ENCODE peak calls at places on chromosomes 11 and 22, in six cellular contexts. X is aorta; P is CD8-positive, alpha-beta memory T cell; H is upper lobe of right lung; D is GM23248; E is astrocyte. V is an unnamed sample.

GRCh38 chr11:78731008-78731407 is 156.3 kb upstream of the NARS2 start:
- DNase-seq in D (no peak), E (no peak), P (no peak), X (no peak), H (no peak), V (peak; percentile 36)

GRCh38 chr11:66277475-66278391 is at the start of gene CNIH2:
- DNase-seq in X (no peak), D (peak; percentile 62), P (peak; percentile 54), E (no peak), H (no peak), V (no peak)

GRCh38 chr11:43632171-43632570 is 48.4 kb upstream of the HSD17B12 start:
- DNase-seq in X (no peak), H (no peak), E (peak; percentile 1), D (peak; percentile 55), P (no peak), V (no peak)

GRCh38 chr11:57476223-57476882 is 16.0 kb downstream of the RTN4RL2 start:
- DNase-seq in D (no peak), E (no peak), P (peak; percentile 12), H (peak; percentile 83), X (peak; percentile 69), V (no peak)

GRCh38 chr11:118397448-118397847 is 4.0 kb upstream of the ATP5MG start:
- DNase-seq in P (no peak), X (no peak), D (no peak), H (no peak), E (no peak), V (no peak)

GRCh38 chr11:68838572-68838964 is 3.1 kb downstream of the CPT1A start:
- DNase-seq in E (no peak), D (peak; percentile 54), X (peak; percentile 68), P (no peak), H (no peak), V (no peak)

GRCh38 chr22:24005201-24005600 is at the start of gene GSTT4:
- DNase-seq in P (no peak), E (no peak), X (peak; percentile 65), D (no peak), H (no peak), V (no peak)

GRCh38 chr11:28011813-28012212 is 96.1 kb downstream of the KIF18A start:
- DNase-seq in D (no peak), X (no peak), E (no peak), P (no peak), H (no peak), V (no peak)

GRCh38 chr22:46105494-46106278 is 44.6 kb upstream of the PPARA start:
- DNase-seq in H (no peak), P (no peak), X (no peak), E (peak; percentile 93), D (peak; percentile 85), V (peak; percentile 93)

GRCh38 chr11:44939673-44940072 is 11.0 kb downstream of the TP53I11 start:
- DNase-seq in D (peak; percentile 51), P (no peak), H (no peak), E (no peak), X (no peak), V (no peak)

GRCh38 chr22:17888855-17889254 is 114.6 kb upstream of the BID start:
- DNase-seq in H (no peak), E (peak; percentile 14), P (no peak), D (no peak), X (no peak), V (no peak)

GRCh38 chr11:103070142-103070541 is 21.8 kb downstream of the DCUN1D5 start:
- DNase-seq in P (no peak), H (no peak), X (no peak), D (no peak), E (no peak), V (no peak)

GRCh38 chr22:19666663-19667593 is 47.4 kb upstream of the SEPTIN5 start:
- DNase-seq in D (peak; percentile 18), X (no peak), P (no peak), H (no peak), E (peak; percentile 89), V (peak; percentile 12)

GRCh38 chr11:72821221-72821919 is 7.2 kb downstream of the ATG16L2 start:
- DNase-seq in H (peak; percentile 72), P (no peak), E (no peak), X (no peak), D (no peak), V (no peak)

GRCh38 chr11:69317401-69318092 is 23.6 kb downstream of the MYEOV start:
- DNase-seq in X (no peak), D (peak; percentile 69), E (peak; percentile 56), H (no peak), P (no peak), V (peak; percentile 23)

GRCh38 chr11:134069426-134069921 is 602 bp downstream of the JAM3 start:
- DNase-seq in X (no peak), D (peak; percentile 79), P (no peak), E (no peak), H (no peak), V (no peak)

GRCh38 chr11:62458212-62459002 is 39.6 kb downstream of the SCGB1A1 start:
- DNase-seq in D (peak; percentile 36), E (no peak), H (no peak), X (no peak), P (no peak), V (no peak)

GRCh38 chr22:45225732-45226560 is 14.7 kb downstream of the KIAA0930 start:
- DNase-seq in E (no peak), X (peak; percentile 74), D (peak; percentile 72), P (no peak), H (peak; percentile 83), V (no peak)

GRCh38 chr11:19072464-19072863 is 11.9 kb upstream of the MRGPRX2 start:
- DNase-seq in H (no peak), E (no peak), P (no peak), X (no peak), D (no peak), V (no peak)

GRCh38 chr11:19073454-19074415 is 13.2 kb upstream of the MRGPRX2 start:
- DNase-seq in X (no peak), D (no peak), E (no peak), H (no peak), P (no peak), V (no peak)

GRCh38 chr11:19076744-19077589 is 16.4 kb upstream of the MRGPRX2 start:
- DNase-seq in E (no peak), P (peak; percentile 46), D (peak; percentile 57), H (peak; percentile 71), X (no peak), V (peak; percentile 30)

GRCh38 chr11:19077965-19078364 is 17.4 kb upstream of the MRGPRX2 start:
- DNase-seq in E (no peak), X (no peak), P (no peak), H (no peak), D (no peak), V (no peak)

DNA sequence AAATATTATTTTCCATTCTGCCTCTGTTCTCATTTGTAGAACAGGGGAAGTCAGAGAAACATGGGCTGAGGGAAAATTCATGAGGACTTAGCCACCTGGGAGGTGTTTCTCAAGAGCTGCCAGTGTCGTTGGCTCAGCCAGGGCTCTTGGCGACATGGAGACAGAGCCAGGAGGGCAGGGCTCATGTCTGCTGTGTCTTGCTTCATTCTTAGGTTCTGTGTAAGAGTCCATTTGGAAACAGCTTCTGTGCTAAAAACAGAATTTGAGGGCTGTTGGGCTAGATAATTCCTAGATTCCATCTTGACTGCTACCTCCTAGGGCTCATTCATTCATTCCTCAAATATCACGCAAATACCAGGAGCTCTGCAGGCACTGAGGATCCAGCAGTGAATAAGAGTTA is 15.1 kb upstream of the MRGPRX2 start:
- DNase-seq in D (no peak), H (no peak), E (no peak), P (no peak), X (no peak), V (no peak)
- H3K4me1 ChIP-seq in D (peaks cover 26% of the 10 kb centered on the region), H (no peaks in the 10 kb centered on the region), E (peaks cover 12% of the 10 kb centered on the region), P (no peaks in the 10 kb centered on the region), X (no peaks in the 10 kb centered on the region), V (peaks cover 3% of the 10 kb centered on the region)

GRCh38 chr22:43895986-43896645 is 4.3 kb upstream of the PNPLA5 start:
- DNase-seq in H (no peak), X (peak; percentile 26), D (no peak), E (no peak), P (no peak), V (no peak)

GRCh38 chr22:43891360-43892182 is at the start of gene PNPLA5:
- DNase-seq in H (peak; percentile 68), X (peak; percentile 28), D (peak; percentile 63), E (no peak), P (no peak), V (peak; percentile 40)

GRCh38 chr22:43893266-43893665 is 1.5 kb upstream of the PNPLA5 start:
- DNase-seq in E (no peak), P (no peak), D (no peak), X (peak; percentile 16), H (peak; percentile 38), V (no peak)

GRCh38 chr22:43892183-43892894 is 526 bp upstream of the PNPLA5 start:
- DNase-seq in H (peak; percentile 38), D (no peak), E (no peak), X (no peak), P (no peak), V (no peak)

GRCh38 chr22:43894122-43894521 is 2.3 kb upstream of the PNPLA5 start:
- DNase-seq in H (peak; percentile 47), D (no peak), X (peak; percentile 38), P (no peak), E (no peak), V (no peak)
- H3K27ac ChIP-seq in H (no peak overlapping the region), D (no peak overlapping the region), X (no peak overlapping the region), P (no peak overlapping the region), E (no peak overlapping the region), V (no peak overlapping the region)

GRCh38 chr22:22812031-22812905 is 75.3 kb upstream of the IGLL5 start:
- DNase-seq in H (no peak), E (no peak), X (no peak), D (no peak), P (no peak), V (no peak)

GRCh38 chr22:22813126-22814075 is 74.2 kb upstream of the IGLL5 start:
- DNase-seq in P (no peak), E (no peak), H (no peak), X (no peak), D (no peak), V (no peak)

GRCh38 chr22:22810471-22810870 is 77.1 kb upstream of the IGLL5 start:
- DNase-seq in D (no peak), P (no peak), E (no peak), H (no peak), X (no peak), V (no peak)

GRCh38 chr22:22810018-22810427 is 77.6 kb upstream of the IGLL5 start:
- DNase-seq in P (peak; percentile 72), E (peak; percentile 4), X (peak; percentile 69), D (no peak), H (peak; percentile 76), V (peak; percentile 11)

GRCh38 chr22:22811016-22812009 is 76.3 kb upstream of the IGLL5 start:
- DNase-seq in E (no peak), H (no peak), D (no peak), P (no peak), X (no peak), V (no peak)
- H3K4me1 ChIP-seq in E (no peaks in the 10 kb centered on the region), H (no peaks in the 10 kb centered on the region), D (no peaks in the 10 kb centered on the region), P (peaks cover 31% of the 10 kb centered on the region), X (no peaks in the 10 kb centered on the region), V (no peaks in the 10 kb centered on the region)

GRCh38 chr11:131982154-131982553 is 611.7 kb downstream of the NTM start:
- DNase-seq in P (no peak), D (no peak), H (no peak), E (no peak), X (no peak), V (no peak)
- H3K27ac ChIP-seq in P (no peak overlapping the region), D (no peak overlapping the region), H (no peak overlapping the region), E (no peak overlapping the region), X (no peak overlapping the region), V (no peak overlapping the region)